ENCODE peak calls at places on chromosomes 6 and 20, in five cellular contexts. I, K, M, F and H are unnamed samples.

GRCh38 chr6:169216830-169217229 is 36.8 kb downstream of the THBS2 start:
- DNase-seq in M (no peak), K (no peak), F (no peak), I (no peak), H (no peak)

GRCh38 chr6:166671434-166672061 is 44.5 kb upstream of the RPS6KA2 start:
- DNase-seq in K (no peak), F (no peak), I (no peak), M (no peak), H (no peak)

GRCh38 chr6:52552278-52552643 is 24.6 kb downstream of the TRAM2 start:
- DNase-seq in K (no peak), F (no peak), I (peak; percentile 58), M (no peak), H (no peak)

GRCh38 chr20:12358655-12359009 is 440.9 kb downstream of the BTBD3 start:
- DNase-seq in I (no peak), F (no peak), K (no peak), M (no peak), H (no peak)

GRCh38 chr20:45958593-45958992 is 13.4 kb downstream of the ZNF335 start:
- DNase-seq in F (no peak), M (no peak), K (no peak), I (no peak), H (no peak)

GRCh38 chr6:33312361-33313104 is 1.3 kb downstream of the TAPBP start:
- DNase-seq in K (peak; percentile 88), I (peak; percentile 78), M (no peak), F (peak; percentile 85), H (peak; percentile 76)

GRCh38 chr6:33314515-33314942 is 651 bp upstream of the TAPBP start:
- DNase-seq in M (no peak), I (peak; percentile 41), F (peak; percentile 80), K (peak; percentile 30), H (peak; percentile 58)

GRCh38 chr20:56953055-56953586 is 313.3 kb downstream of the BMP7 start:
- DNase-seq in M (no peak), K (no peak), F (no peak), I (no peak), H (no peak)

GRCh38 chr20:21615617-21616080 is 89.8 kb upstream of the PAX1 start:
- DNase-seq in F (no peak), K (peak; percentile 82), M (no peak), I (peak; percentile 82), H (no peak)

GRCh38 chr6:148890605-148891004 is 143.8 kb downstream of the UST start:
- DNase-seq in I (no peak), M (no peak), F (no peak), K (no peak), H (no peak)

GRCh38 chr6:9766240-9766915 is 648.5 kb downstream of the TFAP2A start:
- DNase-seq in M (peak; percentile 40), K (no peak), I (no peak), F (no peak), H (no peak)

GRCh38 chr20:23078351-23078993 is 7.7 kb downstream of the CD93 start:
- DNase-seq in K (peak; percentile 63), M (peak; percentile 18), F (no peak), I (no peak), H (no peak)

GRCh38 chr20:61960836-61961235 is 104.8 kb downstream of the TAF4 start:
- DNase-seq in I (no peak), F (no peak), M (no peak), K (no peak), H (no peak)

GRCh38 chr6:27545271-27546046 is 72.6 kb upstream of the ZNF184 start:
- DNase-seq in M (peak; percentile 67), I (no peak), K (no peak), F (no peak), H (no peak)

GRCh38 chr20:50335105-50335504 is 144.5 kb downstream of the CEBPB start:
- DNase-seq in F (no peak), K (peak; percentile 26), I (peak; percentile 11), M (no peak), H (no peak)

GRCh38 chr20:41366546-41367392 is at the start of gene EMILIN3:
- DNase-seq in K (no peak), F (no peak), I (peak; percentile 60), M (no peak), H (no peak)

GRCh38 chr6:150302801-150303138 is 66.0 kb upstream of the IYD start:
- DNase-seq in I (no peak), M (no peak), F (no peak), K (no peak), H (no peak)

GRCh38 chr6:110681543-110682459 is 133.5 kb downstream of the CDK19 start:
- DNase-seq in K (peak; percentile 31), M (no peak), F (no peak), I (no peak), H (no peak)

GRCh38 chr20:41137412-41138216 is at the start of gene PLCG1:
- DNase-seq in I (peak; percentile 96), K (peak; percentile 79), M (no peak), F (peak; percentile 69), H (peak; percentile 71)

GRCh38 chr20:38581013-38581412 is at the start of gene ADIG:
- DNase-seq in F (no peak), I (no peak), M (no peak), K (peak; percentile 6), H (no peak)

GRCh38 chr6:138572200-138572875 is 73.0 kb upstream of the NHSL1 start:
- DNase-seq in I (peak; percentile 94), K (peak; percentile 85), M (peak; percentile 78), F (no peak), H (no peak)

GRCh38 chr20:39605908-39606307 is 643.8 kb downstream of the DHX35 start:
- DNase-seq in M (no peak), I (no peak), K (no peak), F (no peak), H (no peak)